ENCODE peak calls at places on chromosomes 5 and 9, in four cellular contexts. One of them, this sample, is unnamed.

GRCh38 chr9:102403514-102403913 is 591.6 kb upstream of the CYLC2 start:
- DNase-seq in stimulated activated CD8-positive, alpha-beta memory T cell treated with anti-CD3 and anti-CD28 coated beads, Interleukin-12 subunit alpha, Interleukin-12 subunit beta, amount 100 ng/mL, for 4 hours: no peak
- DNase-seq in EL: no peak
- DNase-seq in fibroblast of mammary gland: no peak
- DNase-seq in this sample: no peak

GRCh38 chr9:137673871-137674270 is 55.1 kb downstream of the EHMT1 start:
- DNase-seq in stimulated activated CD8-positive, alpha-beta memory T cell treated with anti-CD3 and anti-CD28 coated beads, Interleukin-12 subunit alpha, Interleukin-12 subunit beta, amount 100 ng/mL, for 4 hours: no peak
- DNase-seq in EL: no peak
- DNase-seq in fibroblast of mammary gland: no peak
- DNase-seq in this sample: no peak

GRCh38 chr5:86896916-86897315 is 279.2 kb downstream of the COX7C start:
- DNase-seq in stimulated activated CD8-positive, alpha-beta memory T cell treated with anti-CD3 and anti-CD28 coated beads, Interleukin-12 subunit alpha, Interleukin-12 subunit beta, amount 100 ng/mL, for 4 hours: no peak
- DNase-seq in EL: no peak
- DNase-seq in fibroblast of mammary gland: no peak
- DNase-seq in this sample: no peak

GRCh38 chr5:38601133-38601842 is 44.8 kb upstream of the LIFR start:
- DNase-seq in stimulated activated CD8-positive, alpha-beta memory T cell treated with anti-CD3 and anti-CD28 coated beads, Interleukin-12 subunit alpha, Interleukin-12 subunit beta, amount 100 ng/mL, for 4 hours: no peak
- DNase-seq in EL: no peak
- DNase-seq in fibroblast of mammary gland: no peak
- DNase-seq in this sample: no peak

GRCh38 chr5:11642398-11642797 is 261.8 kb downstream of the CTNND2 start:
- DNase-seq in stimulated activated CD8-positive, alpha-beta memory T cell treated with anti-CD3 and anti-CD28 coated beads, Interleukin-12 subunit alpha, Interleukin-12 subunit beta, amount 100 ng/mL, for 4 hours: no peak
- DNase-seq in EL: no peak
- DNase-seq in fibroblast of mammary gland: no peak
- DNase-seq in this sample: no peak

GRCh38 chr9:135617991-135618411 is 21.3 kb downstream of the GLT6D1 start:
- DNase-seq in stimulated activated CD8-positive, alpha-beta memory T cell treated with anti-CD3 and anti-CD28 coated beads, Interleukin-12 subunit alpha, Interleukin-12 subunit beta, amount 100 ng/mL, for 4 hours: no peak
- DNase-seq in EL: no peak
- DNase-seq in fibroblast of mammary gland: no peak
- DNase-seq in this sample: no peak

GRCh38 chr5:151082274-151082902 is 1.6 kb upstream of the TNIP1 start:
- DNase-seq in stimulated activated CD8-positive, alpha-beta memory T cell treated with anti-CD3 and anti-CD28 coated beads, Interleukin-12 subunit alpha, Interleukin-12 subunit beta, amount 100 ng/mL, for 4 hours: no peak
- DNase-seq in EL: peak
- DNase-seq in fibroblast of mammary gland: no peak
- DNase-seq in this sample: no peak

GRCh38 chr9:90998573-90998972 is 197.0 kb downstream of the SYK start:
- DNase-seq in stimulated activated CD8-positive, alpha-beta memory T cell treated with anti-CD3 and anti-CD28 coated beads, Interleukin-12 subunit alpha, Interleukin-12 subunit beta, amount 100 ng/mL, for 4 hours: no peak
- DNase-seq in EL: no peak
- DNase-seq in fibroblast of mammary gland: no peak
- DNase-seq in this sample: no peak

GRCh38 chr5:72288923-72289322 is 31.1 kb downstream of the MRPS27 start:
- DNase-seq in stimulated activated CD8-positive, alpha-beta memory T cell treated with anti-CD3 and anti-CD28 coated beads, Interleukin-12 subunit alpha, Interleukin-12 subunit beta, amount 100 ng/mL, for 4 hours: no peak
- DNase-seq in EL: no peak
- DNase-seq in fibroblast of mammary gland: no peak
- DNase-seq in this sample: no peak

GRCh38 chr9:22040760-22041159 is 31.7 kb upstream of the CDKN2B start:
- DNase-seq in stimulated activated CD8-positive, alpha-beta memory T cell treated with anti-CD3 and anti-CD28 coated beads, Interleukin-12 subunit alpha, Interleukin-12 subunit beta, amount 100 ng/mL, for 4 hours: no peak
- DNase-seq in EL: peak
- DNase-seq in fibroblast of mammary gland: peak
- DNase-seq in this sample: no peak